ENCODE peak calls at places on chromosomes 2 and 18, in seven cellular contexts. One of them, this sample, is unnamed.

GRCh38 chr18:770583-770961 is 41.5 kb downstream of the YES1 start:
- DNase-seq in IMR-90: no peak
- DNase-seq in naive thymus-derived CD8-positive, alpha-beta T cell: no peak
- DNase-seq in GM20000: no peak
- DNase-seq in ELR: no peak
- DNase-seq in fibroblast of lung: no peak
- DNase-seq in cardiac fibroblast: no peak
- DNase-seq in this sample: no peak

GRCh38 chr2:240220371-240220770 is 79.9 kb upstream of the OTOS start:
- DNase-seq in naive thymus-derived CD8-positive, alpha-beta T cell: no peak
- DNase-seq in IMR-90: peak
- DNase-seq in fibroblast of lung: peak
- DNase-seq in cardiac fibroblast: peak
- DNase-seq in GM20000: no peak
- DNase-seq in ELR: peak
- DNase-seq in this sample: peak

GRCh38 chr18:78621141-78621540 is 358.5 kb upstream of the SALL3 start:
- DNase-seq in fibroblast of lung: no peak
- DNase-seq in GM20000: no peak
- DNase-seq in ELR: no peak
- DNase-seq in naive thymus-derived CD8-positive, alpha-beta T cell: no peak
- DNase-seq in IMR-90: no peak
- DNase-seq in cardiac fibroblast: no peak
- DNase-seq in this sample: no peak

GRCh38 chr2:5385596-5385995 is 306.6 kb upstream of the SOX11 start:
- DNase-seq in GM20000: no peak
- DNase-seq in naive thymus-derived CD8-positive, alpha-beta T cell: no peak
- DNase-seq in ELR: no peak
- DNase-seq in IMR-90: no peak
- DNase-seq in cardiac fibroblast: no peak
- DNase-seq in fibroblast of lung: peak
- DNase-seq in this sample: no peak

GRCh38 chr2:164850235-164850634 is 8.6 kb upstream of the COBLL1 start:
- DNase-seq in IMR-90: no peak
- DNase-seq in ELR: no peak
- DNase-seq in cardiac fibroblast: no peak
- DNase-seq in naive thymus-derived CD8-positive, alpha-beta T cell: no peak
- DNase-seq in GM20000: no peak
- DNase-seq in fibroblast of lung: no peak
- DNase-seq in this sample: no peak

GRCh38 chr2:105144128-105144940 is 97.2 kb upstream of the GPR45 start:
- DNase-seq in ELR: no peak
- DNase-seq in fibroblast of lung: no peak
- DNase-seq in IMR-90: no peak
- DNase-seq in naive thymus-derived CD8-positive, alpha-beta T cell: no peak
- DNase-seq in cardiac fibroblast: no peak
- DNase-seq in GM20000: peak
- DNase-seq in this sample: no peak

GRCh38 chr2:190695739-190696138 is 46.9 kb downstream of the NAB1 start:
- DNase-seq in GM20000: no peak
- DNase-seq in cardiac fibroblast: no peak
- DNase-seq in ELR: no peak
- DNase-seq in fibroblast of lung: no peak
- DNase-seq in IMR-90: peak
- DNase-seq in naive thymus-derived CD8-positive, alpha-beta T cell: no peak
- DNase-seq in this sample: no peak

GRCh38 chr2:223944166-223944703 is 900 bp downstream of the WDFY1 start:
- DNase-seq in IMR-90: no peak
- DNase-seq in cardiac fibroblast: peak
- DNase-seq in GM20000: peak
- DNase-seq in fibroblast of lung: peak
- DNase-seq in naive thymus-derived CD8-positive, alpha-beta T cell: peak
- DNase-seq in ELR: peak
- DNase-seq in this sample: no peak

GRCh38 chr2:240655931-240656886 is 26.5 kb downstream of the AQP12B start:
- DNase-seq in fibroblast of lung: peak
- DNase-seq in naive thymus-derived CD8-positive, alpha-beta T cell: no peak
- DNase-seq in IMR-90: peak
- DNase-seq in GM20000: peak
- DNase-seq in ELR: peak
- DNase-seq in cardiac fibroblast: peak
- DNase-seq in this sample: peak

GRCh38 chr2:54722641-54723299 is 692 bp upstream of the EML6 start:
- DNase-seq in cardiac fibroblast: peak
- DNase-seq in GM20000: no peak
- DNase-seq in ELR: peak
- DNase-seq in naive thymus-derived CD8-positive, alpha-beta T cell: no peak
- DNase-seq in IMR-90: peak
- DNase-seq in fibroblast of lung: peak
- DNase-seq in this sample: peak

GRCh38 chr2:19508-19907 is 26.8 kb downstream of the FAM110C start:
- DNase-seq in naive thymus-derived CD8-positive, alpha-beta T cell: no peak
- DNase-seq in cardiac fibroblast: no peak
- DNase-seq in fibroblast of lung: no peak
- DNase-seq in IMR-90: no peak
- DNase-seq in GM20000: no peak
- DNase-seq in ELR: no peak
- DNase-seq in this sample: no peak